ENCODE peak calls at places on chromosome 1, in six cellular contexts. G, I, H, O, D and T are unnamed samples.

GRCh38 chr1:198734323-198735008 is 95.6 kb downstream of the PTPRC start:
- DNase-seq in O (no peak), G (no peak), I (no peak), D (no peak), H (no peak), T (no peak)

GRCh38 chr1:100785399-100786082 is 66.0 kb downstream of the VCAM1 start:
- DNase-seq in H (no peak), G (peak; percentile 97), D (no peak), O (no peak), I (no peak), T (no peak)

GRCh38 chr1:94936861-94937620 is 10.1 kb upstream of the CNN3 start:
- DNase-seq in I (no peak), H (no peak), O (no peak), D (no peak), G (peak; percentile 68), T (no peak)

GRCh38 chr1:6984533-6984932 is 199.3 kb downstream of the CAMTA1 start:
- DNase-seq in O (no peak), H (no peak), D (no peak), G (no peak), I (no peak), T (no peak)

GRCh38 chr1:62691062-62691844 is 3.1 kb upstream of the DOCK7 start:
- DNase-seq in I (no peak), O (no peak), H (no peak), G (no peak), D (no peak), T (no peak)

GRCh38 chr1:107449326-107449725 is 308.5 kb downstream of the NTNG1 start:
- DNase-seq in G (no peak), I (no peak), H (no peak), O (no peak), D (no peak), T (no peak)

GRCh38 chr1:234781241-234782056 is 171.5 kb upstream of the IRF2BP2 start:
- DNase-seq in I (no peak), O (no peak), D (no peak), H (no peak), G (no peak), T (no peak)

GRCh38 chr1:86787626-86788025 is 83.2 kb downstream of the SH3GLB1 start:
- DNase-seq in O (no peak), H (no peak), G (no peak), D (no peak), I (no peak), T (no peak)

GRCh38 chr1:162856260-162856659 is 4.7 kb downstream of the CCDC190 start:
- DNase-seq in G (peak; percentile 99), O (no peak), I (no peak), D (no peak), H (no peak), T (no peak)

GRCh38 chr1:54499097-54500029 is 48.7 kb upstream of the ACOT11 start:
- DNase-seq in D (no peak), G (peak; percentile 56), H (no peak), I (peak; percentile 38), O (no peak), T (no peak)

GRCh38 chr1:30798389-30798951 is 40.9 kb upstream of the LAPTM5 start:
- DNase-seq in D (no peak), G (no peak), I (no peak), H (no peak), O (no peak), T (no peak)

GRCh38 chr1:97630968-97631367 is 289.9 kb downstream of the DPYD start:
- DNase-seq in I (peak; percentile 76), G (peak; percentile 43), D (no peak), O (no peak), H (no peak), T (peak; percentile 78)

GRCh38 chr1:84842748-84843231 is 50.2 kb downstream of the LPAR3 start:
- DNase-seq in D (no peak), G (no peak), I (no peak), H (no peak), O (no peak), T (no peak)

GRCh38 chr1:247077768-247078314 is 770 bp downstream of the ZNF670 start:
- DNase-seq in D (no peak), H (no peak), G (peak; percentile 18), I (no peak), O (no peak), T (no peak)